ENCODE peak calls at places on chromosomes 4 and X, in four cellular contexts. M is cardiac muscle cell; R is pancreas; U is CD4-positive, CD25-positive, alpha-beta regulatory T cell. K is an unnamed sample. For H3K36me3 and H3K4me1, the result is how much of the 10 kb centered on the place peaks cover.

GRCh38 chr4:124948976-124949597 is 236.6 kb upstream of the ANKRD50 start:
- DNase-seq in M (no peak), R (no peak), U (no peak), K (no peak)

GRCh38 chrX:39331062-39331704 is 529.9 kb downstream of the MID1IP1 start:
- DNase-seq in M (no peak), R (no peak), U (no peak), K (no peak)

GRCh38 chr4:90118547-90119211 is 8.5 kb upstream of the CCSER1 start:
- DNase-seq in M (no peak), R (no peak), U (no peak), K (no peak)

GRCh38 chr4:37885496-37885895 is 5.4 kb upstream of the TBC1D1 start:
- DNase-seq in M (peak), R (no peak), U (no peak), K (no peak)

GRCh38 chr4:126267689-126268088 is 952.9 kb downstream of the FAT4 start:
- DNase-seq in M (no peak), R (no peak), U (no peak), K (no peak)

GRCh38 chrX:49701323-49701722 is 5.5 kb upstream of the PAGE1 start:
- DNase-seq in M (no peak), R (no peak), U (no peak), K (no peak)

GRCh38 chr4:188839704-188840103 is 700.5 kb downstream of the TRIML1 start:
- DNase-seq in M (no peak), R (no peak), U (no peak), K (no peak)

GRCh38 chrX:38305971-38306370 is 21.3 kb downstream of the RPGR start:
- DNase-seq in M (no peak), R (no peak), U (no peak), K (no peak)

GRCh38 chr4:88240297-88240714 is 44.1 kb downstream of the PPM1K start:
- DNase-seq in M (no peak), R (no peak), U (no peak), K (no peak)

GRCh38 chr4:78137538-78137937 is 80.4 kb downstream of the FRAS1 start:
- DNase-seq in M (no peak), R (no peak), U (no peak), K (no peak)

GRCh38 chrX:19569930-19570329 is 54.6 kb upstream of the MAP3K15 start:
- DNase-seq in M (no peak), R (no peak), U (no peak), K (no peak)

GRCh38 chrX:130714135-130714534 is 188.9 kb downstream of the ENOX2 start:
- DNase-seq in M (no peak), R (peak), U (no peak), K (no peak)

GRCh38 chr4:188029114-188029513 is 33.5 kb downstream of the ZFP42 start:
- DNase-seq in M (no peak), R (no peak), U (no peak), K (no peak)

GRCh38 chrX:115948018-115948923 is 222.3 kb upstream of the AGTR2 start:
- DNase-seq in M (no peak), R (no peak), U (no peak), K (peak)

GRCh38 chr4:38765391-38765790 is 17.4 kb downstream of the TLR10 start:
- DNase-seq in M (no peak), R (no peak), U (no peak), K (no peak)

GRCh38 chrX:65035451-65035779 is 59.2 kb upstream of the ZC4H2 start:
- DNase-seq in M (no peak), R (no peak), U (no peak), K (peak)

GRCh38 chr4:131650951-131651350 is 1498.1 kb upstream of the PCDH10 start:
- DNase-seq in M (no peak), R (no peak), U (no peak), K (no peak)

GRCh38 chrX:40207626-40208025 is 109.9 kb upstream of the BCOR start:
- DNase-seq in M (no peak), R (no peak), U (no peak), K (no peak)

GRCh38 chr4:123035239-123035638 is 112.8 kb upstream of the NUDT6 start:
- DNase-seq in M (no peak), R (no peak), U (no peak), K (no peak)

GRCh38 chr4:74217365-74217764 is 59.4 kb downstream of the MTHFD2L start:
- DNase-seq in M (no peak), R (no peak), U (no peak), K (no peak)

GRCh38 chr4:66688674-66689073 is 856.6 kb downstream of the CENPC start:
- DNase-seq in M (peak), R (no peak), U (no peak), K (no peak)

GRCh38 chrX:107632291-107632690 is 4.0 kb downstream of the PRPS1 start:
- DNase-seq in M (no peak), R (no peak), U (no peak), K (no peak)

GRCh38 chrX:12372111-12372510 is 233.8 kb downstream of the FRMPD4 start:
- DNase-seq in M (no peak), R (no peak), U (no peak), K (peak)

GRCh38 chr4:165716472-165716871 is 156.6 kb upstream of the TLL1 start:
- DNase-seq in M (no peak), R (no peak), U (no peak), K (no peak)

GRCh38 chrX:111244238-111244750 is 26.0 kb downstream of the CAPN6 start:
- DNase-seq in M (peak), R (no peak), U (no peak), K (no peak)

GRCh38 chrX:11768039-11768438 is 10.0 kb downstream of the MSL3 start:
- DNase-seq in M (no peak), R (no peak), U (no peak), K (no peak)

GRCh38 chr4:151420408-151420807 is 11.4 kb downstream of the FHIP1A start:
- DNase-seq in M (no peak), R (no peak), U (no peak), K (no peak)

GRCh38 chr4:48360285-48360965 is 19.1 kb downstream of the SLAIN2 start:
- DNase-seq in M (no peak), R (no peak), U (no peak), K (no peak)

GRCh38 chr4:173365359-173365996 is 5.3 kb upstream of the SAP30 start:
- DNase-seq in M (no peak), R (no peak), U (no peak), K (no peak)

GRCh38 chr4:148284526-148285193 is 157.6 kb downstream of the NR3C2 start:
- DNase-seq in M (peak), R (no peak), U (no peak), K (no peak)

GRCh38 chr4:118968006-118968405 is 79.4 kb downstream of the SYNPO2 start:
- DNase-seq in M (peak), R (no peak), U (no peak), K (peak)

GRCh38 chrX:133090410-133090809 is 6.5 kb downstream of the USP26 start:
- DNase-seq in M (no peak), R (no peak), U (no peak), K (no peak)

GRCh38 chr4:73772353-73772752 is 32.0 kb downstream of the CXCL8 start:
- DNase-seq in M (no peak), R (no peak), U (no peak), K (no peak)

GRCh38 chr4:140227286-140227685 is 73.3 kb upstream of the MAML3 start:
- DNase-seq in M (no peak), R (no peak), U (no peak), K (peak)

GRCh38 chr4:163697121-163697520 is 202.6 kb downstream of the TMA16 start:
- DNase-seq in M (no peak), R (no peak), U (no peak), K (no peak)

GRCh38 chr4:2830632-2831610 is 12.7 kb upstream of the ADD1 start:
- DNase-seq in M (no peak), R (peak), U (no peak), K (peak)

GRCh38 chr4:2831611-2832308 is 11.9 kb upstream of the ADD1 start:
- DNase-seq in M (no peak), R (peak), U (no peak), K (peak)

GRCh38 chr4:2828758-2829181 is 14.9 kb upstream of the ADD1 start:
- DNase-seq in M (no peak), R (no peak), U (no peak), K (no peak)

GRCh38 chr4:2829321-2829932 is 14.2 kb upstream of the ADD1 start:
- DNase-seq in M (no peak), R (no peak), U (no peak), K (no peak)

DNA sequence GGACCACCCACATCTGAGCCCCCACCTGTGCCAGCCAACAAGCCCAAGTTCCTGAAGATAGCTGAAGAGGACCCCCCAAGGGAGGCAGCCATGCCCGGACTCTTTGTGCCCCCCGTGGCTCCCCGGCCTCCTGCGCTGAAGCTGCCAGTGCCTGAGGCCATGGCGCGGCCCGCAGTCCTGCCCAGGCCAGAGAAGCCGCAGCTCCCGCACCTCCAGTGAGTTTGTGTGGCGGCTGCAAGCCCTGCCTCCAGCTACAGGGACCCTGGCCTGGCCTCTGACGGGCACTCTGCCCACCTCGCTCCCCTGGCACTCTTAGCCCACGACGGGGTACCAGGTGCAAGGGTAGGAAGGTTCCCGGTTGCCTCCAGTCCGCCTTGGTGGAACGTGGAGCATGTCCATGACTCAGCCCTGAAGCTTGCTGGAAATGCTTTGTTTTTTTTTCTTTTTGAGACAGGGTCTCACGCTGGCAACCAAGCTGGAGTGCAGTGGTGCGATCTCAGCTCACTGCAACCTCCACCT is 13.7 kb upstream of the ADD1 start:
- DNase-seq in M (no peak), R (no peak), U (no peak), K (no peak)
- H3K36me3 ChIP-seq in M (under half), R (under half), U (under half), K (under half)

DNA sequence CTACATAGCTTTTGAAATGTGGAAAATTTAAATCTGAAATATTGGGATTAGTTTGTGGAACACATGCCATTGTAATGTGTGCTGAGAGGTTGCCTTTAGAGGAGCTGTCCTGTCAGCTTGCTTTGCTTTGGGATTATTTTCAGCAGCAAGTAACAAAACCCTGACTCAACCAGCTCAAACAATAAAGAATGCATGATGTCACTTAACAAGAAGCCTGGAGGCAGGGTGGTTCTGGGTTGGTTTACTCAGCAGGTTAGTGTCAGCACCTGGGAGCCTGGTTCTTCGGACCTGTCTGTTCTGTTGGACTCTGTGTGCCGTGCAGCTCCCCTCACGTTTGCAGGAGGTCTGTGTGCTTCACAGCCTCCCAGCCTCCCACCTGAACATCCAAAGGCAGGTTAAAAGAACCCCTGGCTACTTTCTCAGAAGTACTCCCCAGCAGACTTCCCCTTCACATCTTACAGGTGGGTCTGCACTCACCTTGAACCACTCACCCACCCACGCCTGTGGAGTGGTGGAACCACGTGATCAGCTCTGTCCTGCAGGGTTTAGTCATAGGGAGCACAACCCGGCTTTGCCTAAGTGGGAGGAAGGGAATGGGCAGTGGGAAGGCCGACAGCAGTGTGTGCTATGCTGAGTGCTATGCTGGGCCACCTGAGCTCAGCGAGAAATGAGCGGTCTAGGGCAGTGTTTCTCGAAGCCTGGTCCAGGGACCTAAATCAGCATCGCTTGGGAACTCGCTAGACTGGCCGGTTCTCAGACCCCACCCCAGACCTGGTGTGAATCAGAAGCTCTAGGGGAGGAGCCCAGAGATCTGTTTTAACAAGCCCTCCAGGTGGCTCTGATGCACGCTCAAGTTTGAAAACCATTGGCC is 20.4 kb downstream of the TMEM131L start:
- DNase-seq in M (no peak), R (peak), U (no peak), K (peak)
- H3K4me1 ChIP-seq in M (under half), R (under half), U (half or more), K (under half)

GRCh38 chr4:7854697-7855370 is 84.8 kb downstream of the AFAP1 start:
- DNase-seq in M (no peak), R (no peak), U (peak), K (no peak)
- H3K27ac ChIP-seq in M (no peak), R (no peak), U (peak), K (no peak)

DNA sequence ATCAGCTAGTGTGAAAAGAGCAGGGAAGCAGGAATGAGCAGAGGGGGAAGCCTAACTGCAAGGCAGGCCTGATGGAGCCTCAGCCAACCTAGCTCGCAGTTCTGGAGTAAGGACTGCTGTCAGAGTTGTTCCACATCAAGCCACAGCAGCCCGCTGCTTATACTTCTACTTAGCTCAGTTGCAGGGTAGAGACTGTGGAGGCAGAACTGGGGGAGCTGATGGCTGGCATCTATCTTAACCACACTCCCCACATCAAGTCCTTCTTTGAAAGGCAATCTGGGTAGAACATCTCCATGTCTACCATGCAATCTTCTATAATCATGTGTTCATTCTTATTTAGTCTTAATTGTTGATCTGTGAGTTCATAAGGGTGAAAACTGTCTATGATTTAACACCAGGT is 46.1 kb downstream of the DDX60 start:
- DNase-seq in M (no peak), R (no peak), U (no peak), K (no peak)
- H3K36me3 ChIP-seq in M (under half), R (under half), U (half or more), K (under half)

GRCh38 chrX:13875572-13875971 is 58.7 kb upstream of the GPM6B start:
- DNase-seq in M (no peak), R (no peak), U (no peak), K (no peak)

DNA sequence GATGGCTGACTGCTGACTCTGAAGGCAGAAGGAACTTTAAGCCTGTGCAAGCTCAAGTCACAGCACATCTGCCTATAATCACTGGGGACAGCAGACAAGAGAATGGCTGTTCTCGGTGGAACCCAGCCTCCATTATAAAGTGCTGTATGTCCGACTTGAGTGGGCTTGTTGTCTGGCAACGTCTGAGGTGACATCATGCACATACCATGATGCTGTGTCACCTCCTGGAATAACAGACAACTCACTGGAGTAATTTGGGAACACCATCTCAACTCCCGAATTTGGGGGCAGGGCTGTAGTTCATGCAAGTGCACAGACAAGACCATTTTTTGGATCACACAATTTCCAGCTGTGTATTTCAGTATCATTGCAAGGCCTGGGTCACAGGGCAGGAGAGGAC is 59.8 kb upstream of the GPM6B start:
- DNase-seq in M (no peak), R (no peak), U (no peak), K (no peak)
- H3K4me1 ChIP-seq in M (under half), R (under half), U (under half), K (under half)